ENCODE peak calls at places on chromosomes 2 and 18, in four cellular contexts. One of them, this sample, is unnamed.

GRCh38 chr18:47756364-47757016 is 174.0 kb downstream of the SMAD2 start:
- DNase-seq in fibroblast of pulmonary artery: peak; percentile 60
- DNase-seq in IMR-90: peak; percentile 33
- DNase-seq in HCT116: peak; percentile 44
- DNase-seq in this sample: peak; percentile 41

GRCh38 chr2:215536476-215536875 is 100.6 kb upstream of the FN1 start:
- DNase-seq in fibroblast of pulmonary artery: no peak
- DNase-seq in IMR-90: peak; percentile 25
- DNase-seq in HCT116: no peak
- DNase-seq in this sample: peak; percentile 41

GRCh38 chr2:42806786-42807185 is 14.4 kb upstream of the HAAO start:
- DNase-seq in fibroblast of pulmonary artery: no peak
- DNase-seq in IMR-90: no peak
- DNase-seq in HCT116: no peak
- DNase-seq in this sample: no peak

GRCh38 chr2:96502891-96503636 is 2.1 kb downstream of the NEURL3 start:
- DNase-seq in fibroblast of pulmonary artery: peak; percentile 11
- DNase-seq in IMR-90: no peak
- DNase-seq in HCT116: no peak
- DNase-seq in this sample: no peak

GRCh38 chr2:67954125-67954748 is 108.6 kb downstream of the C1D start:
- DNase-seq in fibroblast of pulmonary artery: no peak
- DNase-seq in IMR-90: no peak
- DNase-seq in HCT116: no peak
- DNase-seq in this sample: no peak

GRCh38 chr2:187552381-187552780 is 1.9 kb downstream of the TFPI start:
- DNase-seq in fibroblast of pulmonary artery: no peak
- DNase-seq in IMR-90: no peak
- DNase-seq in HCT116: no peak
- DNase-seq in this sample: no peak

GRCh38 chr2:201363857-201364560 is 6.9 kb upstream of the FLACC1 start:
- DNase-seq in fibroblast of pulmonary artery: peak; percentile 73
- DNase-seq in IMR-90: peak; percentile 71
- DNase-seq in HCT116: peak; percentile 24
- DNase-seq in this sample: peak; percentile 80

GRCh38 chr2:202164409-202164808 is 74.0 kb downstream of the SUMO1 start:
- DNase-seq in fibroblast of pulmonary artery: no peak
- DNase-seq in IMR-90: peak; percentile 37
- DNase-seq in HCT116: no peak
- DNase-seq in this sample: no peak

GRCh38 chr2:39728941-39729351 is 50.1 kb downstream of the THUMPD2 start:
- DNase-seq in fibroblast of pulmonary artery: peak; percentile 55
- DNase-seq in IMR-90: peak; percentile 35
- DNase-seq in HCT116: peak; percentile 2
- DNase-seq in this sample: peak; percentile 34

GRCh38 chr2:54555318-54555837 is 99.3 kb downstream of the SPTBN1 start:
- DNase-seq in fibroblast of pulmonary artery: peak; percentile 38
- DNase-seq in IMR-90: no peak
- DNase-seq in HCT116: no peak
- DNase-seq in this sample: no peak

GRCh38 chr2:176292608-176293007 is 23.4 kb downstream of the MTX2 start:
- DNase-seq in fibroblast of pulmonary artery: no peak
- DNase-seq in IMR-90: no peak
- DNase-seq in HCT116: no peak
- DNase-seq in this sample: no peak

GRCh38 chr2:176293334-176293733 is 24.1 kb downstream of the MTX2 start:
- DNase-seq in fibroblast of pulmonary artery: no peak
- DNase-seq in IMR-90: no peak
- DNase-seq in HCT116: no peak
- DNase-seq in this sample: no peak

GRCh38 chr2:176291768-176292393 is 22.6 kb downstream of the MTX2 start:
- DNase-seq in fibroblast of pulmonary artery: no peak
- DNase-seq in IMR-90: no peak
- DNase-seq in HCT116: no peak
- DNase-seq in this sample: no peak

GRCh38 chr2:176297067-176297466 is 27.8 kb downstream of the MTX2 start:
- DNase-seq in fibroblast of pulmonary artery: no peak
- DNase-seq in IMR-90: no peak
- DNase-seq in HCT116: no peak
- DNase-seq in this sample: no peak

GRCh38 chr2:176297737-176298136 is 28.5 kb downstream of the MTX2 start:
- DNase-seq in fibroblast of pulmonary artery: no peak
- DNase-seq in IMR-90: no peak
- DNase-seq in HCT116: no peak
- DNase-seq in this sample: no peak
- TF ChIP-seq CTCF in fibroblast of pulmonary artery: no peak
- TF ChIP-seq CTCF in IMR-90: no peak
- TF ChIP-seq CTCF in HCT116: no peak
- TF ChIP-seq CTCF in this sample: peak; percentile 42

DNA sequence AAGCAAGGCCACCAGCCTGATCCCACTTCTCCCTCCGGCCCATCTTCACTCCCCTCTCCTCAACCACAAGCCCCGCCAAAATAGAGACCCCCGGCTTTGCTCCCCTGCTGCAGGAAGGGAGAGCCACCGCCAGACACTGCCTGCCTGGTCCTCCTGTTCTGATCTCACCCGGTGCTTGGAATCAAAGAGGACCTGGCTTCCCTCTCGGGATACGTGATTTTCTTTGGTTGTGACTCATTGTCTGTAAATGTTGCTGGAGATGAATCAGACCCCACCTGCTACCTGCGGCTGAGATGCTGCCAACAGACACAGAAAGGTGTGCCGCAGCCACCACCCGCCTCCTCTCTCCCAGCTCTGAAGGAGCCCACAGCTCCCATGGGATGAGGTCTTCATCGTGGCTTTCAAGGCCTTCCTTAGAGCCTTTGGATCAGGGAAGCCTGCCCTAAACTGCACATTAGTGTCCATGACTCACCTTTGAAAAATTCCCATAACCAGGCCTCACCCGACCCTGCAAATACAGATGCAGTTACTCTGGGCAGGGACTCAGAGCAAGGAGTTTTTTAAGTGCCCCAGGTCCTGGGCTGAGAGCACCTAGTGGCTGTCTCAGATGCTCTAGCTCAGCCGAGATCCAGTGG is 79.4 kb upstream of the ZNF532 start:
- DNase-seq in fibroblast of pulmonary artery: peak; percentile 79
- DNase-seq in IMR-90: peak; percentile 88
- DNase-seq in HCT116: peak; percentile 88
- DNase-seq in this sample: peak; percentile 91
- TF ChIP-seq CTCF in fibroblast of pulmonary artery: peak; percentile 19
- TF ChIP-seq CTCF in IMR-90: no peak
- TF ChIP-seq CTCF in HCT116: peak; percentile 39
- TF ChIP-seq CTCF in this sample: no peak

DNA sequence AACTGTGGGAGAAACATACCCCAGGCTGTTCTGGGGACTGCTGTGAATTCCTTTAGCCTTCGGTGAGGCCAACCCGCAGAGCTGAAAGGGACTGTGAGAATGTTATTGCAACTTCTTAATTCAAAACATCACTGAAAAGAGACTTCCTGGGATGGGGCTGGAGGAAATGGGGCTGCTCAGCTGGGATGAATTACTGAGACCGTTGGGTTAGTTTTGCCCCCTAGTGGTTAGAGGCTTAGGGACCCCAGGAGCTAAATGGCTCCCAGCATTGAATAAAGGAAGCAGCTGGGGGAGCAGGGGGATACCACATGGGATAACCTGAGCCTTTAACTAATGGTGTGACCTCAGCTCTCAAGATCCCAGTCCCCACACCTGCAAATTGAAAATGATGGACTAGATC is 941.1 kb upstream of the FANCL start:
- DNase-seq in fibroblast of pulmonary artery: peak; percentile 2
- DNase-seq in IMR-90: peak; percentile 15
- DNase-seq in HCT116: no peak
- DNase-seq in this sample: no peak
- TF ChIP-seq CTCF in fibroblast of pulmonary artery: peak; percentile 21
- TF ChIP-seq CTCF in IMR-90: peak; percentile 52
- TF ChIP-seq CTCF in HCT116: peak; percentile 46
- TF ChIP-seq CTCF in this sample: peak; percentile 64

GRCh38 chr2:71452565-71452964 is 796 bp upstream of the DYSF start:
- DNase-seq in fibroblast of pulmonary artery: peak; percentile 63
- DNase-seq in IMR-90: peak; percentile 38
- DNase-seq in HCT116: peak; percentile 10
- DNase-seq in this sample: peak; percentile 18

GRCh38 chr2:71455011-71455740 is 1.8 kb downstream of the DYSF start:
- DNase-seq in fibroblast of pulmonary artery: no peak
- DNase-seq in IMR-90: no peak
- DNase-seq in HCT116: no peak
- DNase-seq in this sample: no peak

GRCh38 chr2:71453404-71454220 is at the start of gene DYSF:
- DNase-seq in fibroblast of pulmonary artery: peak; percentile 47
- DNase-seq in IMR-90: peak; percentile 17
- DNase-seq in HCT116: no peak
- DNase-seq in this sample: no peak

GRCh38 chr2:71455741-71456569 is 2.6 kb downstream of the DYSF start:
- DNase-seq in fibroblast of pulmonary artery: no peak
- DNase-seq in IMR-90: no peak
- DNase-seq in HCT116: no peak
- DNase-seq in this sample: no peak

DNA sequence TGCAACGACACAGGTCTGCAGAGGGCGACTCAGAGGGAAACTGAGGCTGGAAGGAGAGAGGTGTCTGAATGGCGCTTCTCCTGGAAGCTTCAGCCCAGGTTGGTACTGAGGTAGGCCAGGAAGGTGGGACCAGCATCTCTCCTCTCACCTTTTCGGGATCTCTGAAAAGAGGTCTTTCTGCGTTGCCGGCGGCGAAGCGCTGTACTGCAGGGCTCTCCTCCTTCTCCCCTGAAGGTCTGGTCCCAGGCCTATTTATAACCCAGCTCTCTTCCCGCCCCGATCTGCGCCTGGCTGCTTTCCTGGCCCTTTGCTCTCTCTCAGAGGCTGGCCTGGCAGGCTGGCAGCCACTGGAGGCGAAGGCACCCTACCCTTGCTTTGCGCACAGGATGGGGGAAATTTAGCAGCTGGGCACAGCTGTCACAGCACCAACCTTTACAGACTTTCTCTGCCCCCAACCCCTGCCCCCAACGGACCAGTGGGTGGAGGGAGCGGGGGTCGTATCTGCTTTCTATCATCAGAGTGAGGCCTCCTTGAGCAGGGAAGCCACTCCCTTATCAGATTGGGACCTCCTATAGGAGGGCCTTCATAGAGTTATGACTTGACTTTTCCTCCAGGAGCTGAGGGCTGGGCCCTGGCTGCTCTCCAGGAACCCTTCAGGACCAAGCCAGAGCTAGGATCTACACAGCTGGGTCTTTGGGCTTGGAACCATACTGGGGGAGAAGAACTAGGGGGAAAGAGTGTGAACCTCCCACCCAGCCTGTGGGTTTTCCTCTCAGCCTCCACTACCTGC is 1.1 kb downstream of the DYSF start:
- DNase-seq in fibroblast of pulmonary artery: no peak
- DNase-seq in IMR-90: no peak
- DNase-seq in HCT116: no peak
- DNase-seq in this sample: no peak
- TF ChIP-seq CTCF in fibroblast of pulmonary artery: no peak
- TF ChIP-seq CTCF in IMR-90: no peak
- TF ChIP-seq CTCF in HCT116: no peak
- TF ChIP-seq CTCF in this sample: no peak

GRCh38 chr2:31675485-31675901 is 94.8 kb upstream of the SRD5A2 start:
- DNase-seq in fibroblast of pulmonary artery: no peak
- DNase-seq in IMR-90: no peak
- DNase-seq in HCT116: peak; percentile 15
- DNase-seq in this sample: no peak
- TF ChIP-seq CTCF in fibroblast of pulmonary artery: no peak
- TF ChIP-seq CTCF in IMR-90: no peak
- TF ChIP-seq CTCF in HCT116: peak; percentile 49
- TF ChIP-seq CTCF in this sample: no peak